ENCODE peak calls at places on chromosomes 2 and 18, in six cellular contexts. D is adrenal gland, F is heart left ventricle, Y is OCI-LY7, P is hepatocyte, Q is sigmoid colon. X is an unnamed sample.

GRCh38 chr2:223297788-223298187 is 245.8 kb downstream of the KCNE4 start:
- DNase-seq in Q (no peak), P (no peak), D (no peak), Y (no peak), F (no peak), X (no peak)

GRCh38 chr18:32771169-32771751 is 1.6 kb downstream of the KLHL14 start:
- DNase-seq in Q (no peak), Y (peak; percentile 48), D (no peak), F (no peak), P (peak; percentile 17), X (no peak)

GRCh38 chr2:102063360-102063947 is 71.7 kb downstream of the IL1R2 start:
- DNase-seq in P (peak; percentile 54), Q (peak; percentile 86), Y (no peak), D (peak; percentile 80), F (peak; percentile 81), X (peak; percentile 77)

GRCh38 chr2:110674620-110675555 is 3.0 kb downstream of the BUB1 start:
- DNase-seq in D (peak; percentile 46), Q (no peak), P (peak; percentile 60), F (no peak), Y (peak; percentile 91), X (peak; percentile 12)

GRCh38 chr2:213129311-213129710 is 22.1 kb downstream of the IKZF2 start:
- DNase-seq in F (no peak), P (no peak), Q (no peak), Y (no peak), D (no peak), X (no peak)

GRCh38 chr2:60556998-60557955 is 3.8 kb upstream of the BCL11A start:
- DNase-seq in P (no peak), F (no peak), Q (no peak), D (no peak), Y (no peak), X (no peak)

GRCh38 chr2:234495801-234496441 is 960 bp downstream of the ARL4C start:
- DNase-seq in Y (peak; percentile 49), D (peak; percentile 36), F (peak; percentile 44), P (peak; percentile 35), Q (no peak), X (peak; percentile 59)

GRCh38 chr18:60549338-60549960 is 176.9 kb upstream of the MC4R start:
- DNase-seq in F (no peak), Q (no peak), Y (peak; percentile 70), D (peak; percentile 47), P (peak; percentile 87), X (no peak)

GRCh38 chr2:152405206-152406118 is 70.5 kb downstream of the FMNL2 start:
- DNase-seq in Y (no peak), D (no peak), Q (no peak), P (peak; percentile 49), F (no peak), X (no peak)

GRCh38 chr2:134282638-134283400 is 28.9 kb downstream of the MGAT5 start:
- DNase-seq in D (no peak), Y (peak; percentile 70), P (no peak), F (no peak), Q (no peak), X (no peak)

GRCh38 chr2:107932986-107933385 is 53.3 kb upstream of the SLC5A7 start:
- DNase-seq in P (peak; percentile 21), Y (no peak), F (no peak), D (no peak), Q (no peak), X (no peak)

GRCh38 chr2:10346929-10347558 is 44.3 kb downstream of the HPCAL1 start:
- DNase-seq in D (no peak), Q (no peak), Y (no peak), F (no peak), P (no peak), X (no peak)

GRCh38 chr18:13712400-13713131 is 13.8 kb downstream of the FAM210A start:
- DNase-seq in D (no peak), Q (no peak), F (no peak), P (no peak), Y (no peak), X (no peak)

GRCh38 chr2:64942693-64943092 is 46.5 kb upstream of the SLC1A4 start:
- DNase-seq in Q (no peak), F (no peak), Y (no peak), P (no peak), D (no peak), X (no peak)

GRCh38 chr2:64941751-64942150 is 47.4 kb upstream of the SLC1A4 start:
- DNase-seq in Y (no peak), P (no peak), Q (no peak), D (no peak), F (peak; percentile 26), X (no peak)

GRCh38 chr2:64938607-64939285 is 50.5 kb upstream of the SLC1A4 start:
- DNase-seq in F (no peak), Q (no peak), D (no peak), Y (no peak), P (no peak), X (no peak)

GRCh38 chr2:64939332-64939917 is 49.8 kb upstream of the SLC1A4 start:
- DNase-seq in Q (no peak), Y (peak; percentile 62), F (no peak), P (no peak), D (no peak), X (no peak)

DNA sequence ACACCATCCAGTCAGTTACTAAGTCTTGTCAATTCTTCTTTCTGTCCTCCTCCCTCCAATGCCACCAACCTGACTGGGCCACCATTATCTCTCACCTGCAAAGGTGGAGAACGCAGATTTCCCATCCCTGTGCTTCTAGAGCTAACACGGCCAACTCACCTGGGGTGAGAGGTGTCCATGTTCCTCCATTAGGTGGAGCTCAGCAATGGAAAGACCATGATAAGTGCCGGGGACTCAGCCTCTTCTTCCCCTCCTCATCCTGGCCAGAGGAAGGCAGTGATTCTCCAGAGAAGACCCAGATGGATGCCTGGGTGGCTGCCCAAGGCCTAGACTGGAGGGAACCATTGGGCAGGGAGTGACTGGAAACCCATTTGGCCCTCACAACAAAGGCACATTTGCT is 48.1 kb upstream of the SLC1A4 start:
- DNase-seq in Q (no peak), Y (no peak), D (no peak), F (no peak), P (no peak), X (no peak)
- H3K4me1 ChIP-seq in Q (peaks cover 11% of the 10 kb centered on the region), Y (peaks cover 71% of the 10 kb centered on the region), D (peaks cover 5% of the 10 kb centered on the region), F (peaks cover 3% of the 10 kb centered on the region), P (peaks cover 3% of the 10 kb centered on the region), X (peaks cover 46% of the 10 kb centered on the region)

DNA sequence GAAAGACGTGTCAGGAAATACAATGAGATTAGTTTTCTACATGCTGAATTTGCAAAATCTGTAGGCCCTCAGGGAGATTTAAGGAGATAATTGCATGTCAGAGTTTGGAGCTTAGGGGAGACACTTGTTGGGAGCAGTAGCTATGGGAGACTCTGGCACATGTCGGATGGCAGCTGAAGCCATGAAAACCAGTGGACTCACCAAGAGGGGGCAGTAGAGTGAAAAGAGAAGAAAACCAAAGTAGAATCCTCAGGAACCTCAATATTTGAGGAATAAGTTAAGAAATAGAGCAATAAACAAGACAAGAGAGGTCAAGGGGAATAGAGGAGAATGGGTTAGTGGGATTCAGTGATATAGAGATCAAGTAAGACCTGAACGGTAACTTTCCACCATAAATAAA is 24.8 kb downstream of the RUFY4 start:
- DNase-seq in D (no peak), F (no peak), Q (no peak), Y (no peak), P (no peak), X (no peak)
- TF ChIP-seq CTCF in D (no peak), F (no peak), Q (no peak), Y (peak; percentile 48), P (no peak), X (no peak)

GRCh38 chr2:151361674-151362380 is 4.4 kb downstream of the TNFAIP6 start:
- DNase-seq in Q (no peak), D (no peak), F (no peak), Y (no peak), P (no peak), X (no peak)
- H3K27ac ChIP-seq in Q (no peak overlapping the region), D (no peak overlapping the region), F (no peak overlapping the region), Y (no peak overlapping the region), P (no peak overlapping the region), X (no peak overlapping the region)

DNA sequence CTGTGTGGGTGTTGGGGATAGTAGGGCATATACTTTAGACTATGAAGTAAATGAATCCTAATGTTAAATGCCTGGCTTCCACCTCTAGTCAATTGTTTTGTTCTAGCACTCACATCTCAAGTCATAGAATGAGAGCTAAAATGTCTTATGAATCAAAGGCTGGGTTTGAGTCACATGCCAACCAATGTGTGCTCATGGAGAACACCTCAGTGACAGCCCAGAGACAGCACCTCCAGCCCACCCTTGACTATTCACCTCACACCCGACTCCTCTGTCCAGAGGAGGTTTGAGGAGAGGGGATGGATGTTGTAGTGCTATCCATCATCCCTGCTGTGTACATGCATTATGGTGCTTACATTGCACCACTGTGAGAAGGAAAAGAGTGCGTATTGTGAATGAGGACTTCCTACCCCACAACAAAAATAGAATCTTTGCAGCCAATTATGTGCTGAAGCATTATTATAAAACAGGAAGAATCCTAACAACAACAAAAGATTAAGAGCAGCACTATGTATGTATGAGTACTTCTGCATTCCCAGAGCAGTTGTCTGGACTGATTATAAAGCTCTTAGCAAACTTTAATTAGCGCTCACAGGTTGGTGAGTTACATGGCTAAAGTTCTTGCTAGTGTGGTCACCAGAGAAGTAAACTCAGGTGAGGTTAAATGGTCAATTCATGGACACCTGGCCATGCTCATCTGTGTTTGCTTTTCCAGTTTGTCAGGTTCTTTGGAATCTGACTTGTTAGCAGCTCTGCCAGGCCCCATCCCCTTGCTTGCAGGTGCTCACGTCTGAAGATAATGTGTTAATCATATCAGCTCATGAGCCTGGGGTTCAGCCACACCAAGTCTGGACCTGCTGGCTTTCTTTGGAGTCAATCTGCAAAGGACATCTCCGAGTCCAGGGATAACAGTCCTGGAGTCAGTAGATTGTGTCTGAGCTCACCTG is 55.3 kb upstream of the NABP1 start:
- DNase-seq in P (peak; percentile 34), Q (no peak), Y (no peak), D (no peak), F (no peak), X (no peak)
- H3K4me1 ChIP-seq in P (no peaks in the 10 kb centered on the region), Q (no peaks in the 10 kb centered on the region), Y (peaks cover 20% of the 10 kb centered on the region), D (no peaks in the 10 kb centered on the region), F (no peaks in the 10 kb centered on the region), X (no peaks in the 10 kb centered on the region)

DNA sequence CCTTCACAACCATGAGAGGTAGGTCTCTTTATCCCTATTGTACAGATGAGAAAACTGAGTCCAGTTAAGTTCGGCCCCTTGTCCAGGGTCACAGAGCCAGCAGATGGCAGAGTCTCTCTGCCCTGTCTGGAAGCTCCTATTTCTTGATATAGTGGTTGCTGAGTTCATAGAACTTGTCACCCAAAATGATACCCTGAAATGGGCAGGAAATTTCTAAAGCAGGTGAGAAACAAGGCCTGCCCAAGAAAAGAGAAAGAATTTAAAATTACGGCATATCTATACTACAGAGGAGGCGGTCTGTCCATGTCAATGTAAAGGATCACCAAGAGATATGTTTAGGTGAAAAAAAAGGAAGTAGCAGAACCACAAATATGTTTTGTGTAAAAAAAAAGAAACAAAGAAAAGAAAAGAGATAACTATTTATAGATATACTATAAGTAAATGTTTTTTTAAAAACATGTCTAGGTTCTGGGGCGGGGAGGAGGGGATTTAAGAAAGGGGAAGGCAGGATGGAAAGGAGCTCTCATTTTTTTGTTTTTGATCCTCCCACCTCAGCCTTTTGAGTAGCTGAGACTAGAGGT is 39.8 kb downstream of the MYO7B start:
- DNase-seq in D (no peak), F (no peak), Y (peak; percentile 39), Q (no peak), P (no peak), X (no peak)
- TF ChIP-seq CTCF in D (no peak), F (no peak), Y (peak; percentile 59), Q (no peak), P (no peak), X (no peak)

GRCh38 chr2:15704086-15704787 is 112.6 kb downstream of the DDX1 start:
- DNase-seq in F (no peak), Q (no peak), D (no peak), P (no peak), Y (no peak), X (no peak)
- H3K27ac ChIP-seq in F (peak overlapping the region; percentile 55), Q (no peak overlapping the region), D (peak overlapping the region; percentile 8), P (no peak overlapping the region), Y (no peak overlapping the region), X (peak overlapping the region; percentile 53)

X was measured in psoas muscle.